ENCODE peak calls at places on chromosomes 5 and 9, in five cellular contexts. One of them, this sample, is unnamed.

GRCh38 chr5:79386679-79387078 is 127.3 kb downstream of the HOMER1 start:
- DNase-seq in Ammon's horn: no peak
- DNase-seq in body of pancreas: no peak
- DNase-seq in lung: no peak
- DNase-seq in IMR-90: no peak
- DNase-seq in this sample: no peak

GRCh38 chr9:131410051-131410491 is 16.2 kb downstream of the PRRC2B start:
- DNase-seq in Ammon's horn: no peak
- DNase-seq in body of pancreas: no peak
- DNase-seq in lung: no peak
- DNase-seq in IMR-90: peak; percentile 55
- DNase-seq in this sample: no peak

GRCh38 chr5:14217587-14217986 is 74.4 kb downstream of the TRIO start:
- DNase-seq in Ammon's horn: no peak
- DNase-seq in body of pancreas: no peak
- DNase-seq in lung: no peak
- DNase-seq in IMR-90: no peak
- DNase-seq in this sample: no peak

GRCh38 chr9:97362777-97363545 is 48.9 kb upstream of the TDRD7 start:
- DNase-seq in Ammon's horn: no peak
- DNase-seq in body of pancreas: no peak
- DNase-seq in lung: no peak
- DNase-seq in IMR-90: no peak
- DNase-seq in this sample: no peak

GRCh38 chr9:104232781-104233341 is 138.8 kb downstream of the SMC2 start:
- DNase-seq in Ammon's horn: no peak
- DNase-seq in body of pancreas: no peak
- DNase-seq in lung: no peak
- DNase-seq in IMR-90: no peak
- DNase-seq in this sample: no peak

GRCh38 chr5:40475546-40475945 is 204.2 kb upstream of the PTGER4 start:
- DNase-seq in Ammon's horn: no peak
- DNase-seq in body of pancreas: no peak
- DNase-seq in lung: no peak
- DNase-seq in IMR-90: peak; percentile 70
- DNase-seq in this sample: no peak

GRCh38 chr5:998975-999501 is 9.6 kb upstream of the NKD2 start:
- DNase-seq in Ammon's horn: no peak
- DNase-seq in body of pancreas: no peak
- DNase-seq in lung: peak; percentile 29
- DNase-seq in IMR-90: no peak
- DNase-seq in this sample: peak; percentile 18

GRCh38 chr9:105264380-105264779 is 19.9 kb downstream of the SLC44A1 start:
- DNase-seq in Ammon's horn: no peak
- DNase-seq in body of pancreas: no peak
- DNase-seq in lung: no peak
- DNase-seq in IMR-90: no peak
- DNase-seq in this sample: no peak

GRCh38 chr5:55540024-55540423 is 5.3 kb upstream of the PLPP1 start:
- DNase-seq in Ammon's horn: no peak
- DNase-seq in body of pancreas: no peak
- DNase-seq in lung: no peak
- DNase-seq in IMR-90: peak; percentile 61
- DNase-seq in this sample: no peak

GRCh38 chr9:1052119-1052907 is 2.2 kb downstream of the DMRT2 start:
- DNase-seq in Ammon's horn: peak; percentile 39
- DNase-seq in body of pancreas: no peak
- DNase-seq in lung: no peak
- DNase-seq in IMR-90: no peak
- DNase-seq in this sample: no peak

GRCh38 chr9:89593776-89594427 is 10.9 kb upstream of the GADD45G start:
- DNase-seq in Ammon's horn: peak; percentile 21
- DNase-seq in body of pancreas: peak; percentile 66
- DNase-seq in lung: peak; percentile 64
- DNase-seq in IMR-90: peak; percentile 7
- DNase-seq in this sample: no peak

GRCh38 chr5:152551061-152551460 is 146.0 kb upstream of the NMUR2 start:
- DNase-seq in Ammon's horn: no peak
- DNase-seq in body of pancreas: no peak
- DNase-seq in lung: no peak
- DNase-seq in IMR-90: no peak
- DNase-seq in this sample: no peak

GRCh38 chr9:33676746-33677505 is 118.4 kb upstream of the PRSS3 start:
- DNase-seq in Ammon's horn: peak; percentile 62
- DNase-seq in body of pancreas: peak; percentile 10
- DNase-seq in lung: no peak
- DNase-seq in IMR-90: peak; percentile 13
- DNase-seq in this sample: no peak

This sample was measured in ovary.